ENCODE peak calls at places on chromosomes 6 and 20, in seven cellular contexts. E, O, H, D, N, C and Z are unnamed samples.

GRCh38 chr6:162082520-162082919 is 645.0 kb downstream of the PRKN start:
- DNase-seq in E (no peak), N (no peak), H (no peak), O (no peak), D (no peak), C (no peak), Z (no peak)

GRCh38 chr6:134510920-134511319 is 193.0 kb upstream of the SGK1 start:
- DNase-seq in H (no peak), N (no peak), D (no peak), C (peak), O (peak), E (peak), Z (no peak)

GRCh38 chr20:48841861-48842529 is 14.2 kb upstream of the PREX1 start:
- DNase-seq in D (peak), O (no peak), N (no peak), H (no peak), E (no peak), C (no peak), Z (no peak)

GRCh38 chr6:163872335-163872734 is 457.8 kb downstream of the QKI start:
- DNase-seq in N (no peak), O (no peak), H (no peak), C (no peak), D (no peak), E (no peak), Z (no peak)

GRCh38 chr20:10504893-10505292 is 69.8 kb downstream of the SLX4IP start:
- DNase-seq in D (no peak), H (no peak), C (no peak), O (no peak), N (no peak), E (no peak), Z (no peak)

GRCh38 chr6:107304421-107305025 is 154.8 kb downstream of the PDSS2 start:
- DNase-seq in D (no peak), O (no peak), C (no peak), E (no peak), N (no peak), H (no peak), Z (no peak)

GRCh38 chr20:9590189-9590588 is 75.8 kb downstream of the LAMP5 start:
- DNase-seq in N (no peak), D (no peak), O (no peak), E (no peak), H (no peak), C (no peak), Z (no peak)

GRCh38 chr6:50836231-50836630 is 17.6 kb downstream of the TFAP2B start:
- DNase-seq in O (no peak), E (no peak), N (no peak), H (no peak), D (no peak), C (no peak), Z (no peak)

GRCh38 chr20:35663516-35663812 is 1.2 kb downstream of the CPNE1 start:
- DNase-seq in E (no peak), D (no peak), O (no peak), H (no peak), C (no peak), N (peak), Z (no peak)

GRCh38 chr20:35192071-35192872 is 20.4 kb downstream of the PROCR start:
- DNase-seq in H (no peak), O (no peak), D (no peak), E (no peak), N (no peak), C (no peak), Z (no peak)

GRCh38 chr20:49880724-49881445 is 34.4 kb downstream of the SPATA2 start:
- DNase-seq in E (no peak), C (no peak), H (no peak), D (no peak), N (no peak), O (no peak), Z (no peak)

GRCh38 chr20:8172191-8172590 is 40.1 kb downstream of the PLCB1 start:
- DNase-seq in N (no peak), C (no peak), D (no peak), O (no peak), H (no peak), E (no peak), Z (peak)

GRCh38 chr6:35058041-35058675 is 83.0 kb downstream of the TCP11 start:
- DNase-seq in N (no peak), C (no peak), O (no peak), D (no peak), H (no peak), E (no peak), Z (no peak)

GRCh38 chr6:17633465-17634188 is 33.5 kb downstream of the FAM8A1 start:
- DNase-seq in H (no peak), N (no peak), E (no peak), D (no peak), C (no peak), O (no peak), Z (no peak)

GRCh38 chr6:46325561-46326525 is 155.1 kb upstream of the ENPP5 start:
- DNase-seq in E (peak), N (no peak), D (no peak), H (no peak), O (peak), C (no peak), Z (peak)

GRCh38 chr20:54140927-54141566 is 32.7 kb downstream of the CYP24A1 start:
- DNase-seq in E (no peak), O (no peak), H (no peak), C (no peak), D (no peak), N (no peak), Z (peak)

GRCh38 chr20:62475027-62475818 is 572 bp downstream of the GATA5 start:
- DNase-seq in N (no peak), O (no peak), H (no peak), E (no peak), C (no peak), D (no peak), Z (peak)

GRCh38 chr6:134902074-134902861 is 47.6 kb downstream of the ALDH8A1 start:
- DNase-seq in C (no peak), N (no peak), H (no peak), D (no peak), E (no peak), O (no peak), Z (peak)

GRCh38 chr6:168607272-168608112 is 166.5 kb downstream of the SMOC2 start:
- DNase-seq in D (no peak), N (no peak), C (no peak), E (peak), O (peak), H (no peak), Z (no peak)

GRCh38 chr6:81126150-81126549 is 626.3 kb downstream of the TENT5A start:
- DNase-seq in H (no peak), C (no peak), D (no peak), N (no peak), O (no peak), E (no peak), Z (no peak)

GRCh38 chr6:102813489-102814275 is 1420.2 kb downstream of the GRIK2 start:
- DNase-seq in N (no peak), C (no peak), D (no peak), O (no peak), E (no peak), H (no peak), Z (peak)

GRCh38 chr6:30888472-30889137 is 4.3 kb downstream of the DDR1 start:
- DNase-seq in C (no peak), H (no peak), E (peak), O (no peak), D (no peak), N (no peak), Z (peak)

GRCh38 chr6:170584954-170585498 is 589 bp upstream of the PDCD2 start:
- DNase-seq in E (no peak), D (no peak), H (no peak), O (peak), C (no peak), N (no peak), Z (peak)

GRCh38 chr6:34346175-34347119 is 46.0 kb downstream of the NUDT3 start:
- DNase-seq in C (no peak), H (no peak), E (no peak), N (no peak), D (peak), O (no peak), Z (no peak)

GRCh38 chr20:833121-833449 is 430 bp upstream of the FAM110A start:
- DNase-seq in H (no peak), N (no peak), O (no peak), D (no peak), C (no peak), E (no peak), Z (no peak)

GRCh38 chr6:85111481-85112001 is 338.3 kb upstream of the NT5E start:
- DNase-seq in D (no peak), N (no peak), E (no peak), C (no peak), O (no peak), H (no peak), Z (peak)

GRCh38 chr6:159716247-159717086 is 10.8 kb upstream of the WTAP start:
- DNase-seq in O (no peak), D (no peak), C (peak), E (no peak), H (no peak), N (no peak), Z (no peak)

GRCh38 chr6:151452750-151453427 is 963 bp upstream of the RMND1 start:
- DNase-seq in H (no peak), C (no peak), E (peak), O (no peak), D (peak), N (no peak), Z (peak)

GRCh38 chr20:36471885-36472642 is 69.3 kb upstream of the MYL9 start:
- DNase-seq in O (no peak), E (no peak), C (no peak), N (no peak), D (no peak), H (no peak), Z (no peak)

GRCh38 chr6:163310973-163311383 is 103.5 kb upstream of the QKI start:
- DNase-seq in C (no peak), D (no peak), E (no peak), O (no peak), N (no peak), H (no peak), Z (no peak)

GRCh38 chr20:63568986-63569949 is 4.8 kb downstream of the HELZ2 start:
- DNase-seq in E (no peak), C (no peak), H (no peak), N (no peak), D (no peak), O (no peak), Z (no peak)

GRCh38 chr6:21846541-21847451 is 253.2 kb downstream of the SOX4 start:
- DNase-seq in D (peak), C (no peak), E (peak), H (no peak), N (peak), O (peak), Z (no peak)

GRCh38 chr20:59526242-59527225 is 77.8 kb upstream of the PHACTR3 start:
- DNase-seq in H (no peak), C (no peak), N (no peak), E (no peak), D (peak), O (no peak), Z (peak)